ENCODE peak calls at places on chromosomes 13 and 19, in nine cellular contexts. K is cardiac muscle cell, Y is uterus, G is psoas muscle, U is ovary, X is neuronal stem cell, A is mammary epithelial cell, M is A549, O is colonic mucosa. V is an unnamed sample.

GRCh38 chr13:31038834-31039552 is 106.5 kb downstream of the TEX26 start:
- DNase-seq in G (no peak), A (peak; percentile 70), X (no peak), Y (no peak), M (no peak), U (no peak), O (no peak), K (peak; percentile 54), V (no peak)

GRCh38 chr13:76894401-76895110 is 8.4 kb upstream of the KCTD12 start:
- DNase-seq in O (no peak), U (no peak), G (no peak), X (no peak), K (no peak), Y (no peak), A (peak; percentile 75), M (no peak), V (no peak)

GRCh38 chr13:47598340-47598911 is 402.6 kb downstream of the SUCLA2 start:
- DNase-seq in Y (no peak), M (no peak), K (peak; percentile 22), G (no peak), U (no peak), O (no peak), X (no peak), A (no peak), V (no peak)

GRCh38 chr19:6412111-6412999 is 12.3 kb downstream of the KHSRP start:
- DNase-seq in X (no peak), M (peak; percentile 31), U (peak; percentile 55), G (no peak), A (no peak), O (peak; percentile 73), Y (no peak), K (peak; percentile 27), V (no peak)

GRCh38 chr19:29525901-29526729 is at the start of gene VSTM2B:
- DNase-seq in K (no peak), U (no peak), A (no peak), X (peak; percentile 23), O (no peak), Y (no peak), G (no peak), M (no peak), V (no peak)

GRCh38 chr13:21079761-21080730 is 18.7 kb upstream of the LATS2 start:
- DNase-seq in O (no peak), U (no peak), Y (no peak), A (peak; percentile 64), M (no peak), G (no peak), K (peak; percentile 84), X (no peak), V (no peak)

GRCh38 chr13:110886475-110887241 is 28.2 kb downstream of the ANKRD10 start:
- DNase-seq in X (no peak), A (no peak), M (no peak), U (no peak), Y (no peak), G (no peak), O (no peak), K (no peak), V (no peak)

GRCh38 chr19:42350417-42350816 is 25.0 kb downstream of the MEGF8 start:
- DNase-seq in K (no peak), M (no peak), Y (no peak), G (no peak), O (no peak), X (no peak), A (no peak), U (no peak), V (no peak)

GRCh38 chr19:3114811-3115210 is 20.6 kb downstream of the GNA11 start:
- DNase-seq in A (no peak), X (no peak), O (no peak), K (no peak), G (no peak), U (no peak), M (no peak), Y (no peak), V (no peak)

GRCh38 chr13:23506071-23506820 is 64.0 kb upstream of the TNFRSF19 start:
- DNase-seq in A (no peak), G (no peak), M (no peak), K (peak; percentile 12), X (no peak), Y (no peak), O (no peak), U (no peak), V (no peak)

GRCh38 chr19:18397242-18398202 is at the start of gene LRRC25:
- DNase-seq in Y (no peak), X (peak; percentile 57), G (no peak), O (no peak), K (no peak), M (no peak), U (peak; percentile 57), A (no peak), V (peak; percentile 38)

GRCh38 chr19:5718032-5718578 is 1.8 kb downstream of the LONP1 start:
- DNase-seq in U (no peak), M (no peak), X (no peak), A (peak; percentile 38), K (peak; percentile 30), Y (no peak), G (no peak), O (no peak), V (no peak)

DNA sequence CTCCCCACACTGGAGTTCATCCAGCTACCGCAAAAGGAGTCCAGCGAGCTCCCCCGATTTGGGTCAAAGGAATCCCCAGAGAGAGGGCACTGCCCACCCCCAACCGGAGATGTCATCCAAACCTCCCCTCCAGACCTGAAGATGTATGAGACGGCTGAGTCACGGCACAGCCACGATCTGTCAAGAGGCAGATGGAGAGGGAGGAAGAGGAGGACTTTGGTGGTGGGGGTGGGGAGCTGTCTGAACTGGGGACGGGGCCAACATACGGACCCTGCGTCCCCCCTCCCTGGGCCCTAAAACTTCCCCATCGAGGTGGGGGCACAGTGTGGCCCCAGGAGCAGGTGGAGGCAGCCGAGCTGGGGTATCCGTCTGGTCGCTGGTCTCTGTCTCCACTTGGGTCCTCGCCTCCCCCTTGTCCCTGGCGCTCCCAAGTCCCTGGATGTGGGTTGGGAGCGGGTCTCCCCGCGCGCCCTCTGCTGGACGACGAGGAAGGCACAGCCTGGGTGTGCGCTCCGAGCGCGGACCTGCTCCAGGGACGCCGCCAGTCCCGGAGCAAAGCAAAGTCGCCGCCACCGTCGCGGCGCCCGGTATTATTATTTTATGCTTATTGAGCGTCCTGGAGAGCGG is 3.8 kb downstream of the PDE4A start:
- DNase-seq in K (peak; percentile 77), U (peak; percentile 82), A (peak; percentile 64), G (peak; percentile 83), O (peak; percentile 88), X (peak; percentile 84), M (peak; percentile 82), Y (peak; percentile 78), V (peak; percentile 75)
- H3K9me3 ChIP-seq in K (no peaks in the 10 kb centered on the region), U (no peaks in the 10 kb centered on the region), A (no peaks in the 10 kb centered on the region), G (no peaks in the 10 kb centered on the region), O (no peaks in the 10 kb centered on the region), X (no peaks in the 10 kb centered on the region), M (no peaks in the 10 kb centered on the region), Y (no peaks in the 10 kb centered on the region), V (no peaks in the 10 kb centered on the region)

DNA sequence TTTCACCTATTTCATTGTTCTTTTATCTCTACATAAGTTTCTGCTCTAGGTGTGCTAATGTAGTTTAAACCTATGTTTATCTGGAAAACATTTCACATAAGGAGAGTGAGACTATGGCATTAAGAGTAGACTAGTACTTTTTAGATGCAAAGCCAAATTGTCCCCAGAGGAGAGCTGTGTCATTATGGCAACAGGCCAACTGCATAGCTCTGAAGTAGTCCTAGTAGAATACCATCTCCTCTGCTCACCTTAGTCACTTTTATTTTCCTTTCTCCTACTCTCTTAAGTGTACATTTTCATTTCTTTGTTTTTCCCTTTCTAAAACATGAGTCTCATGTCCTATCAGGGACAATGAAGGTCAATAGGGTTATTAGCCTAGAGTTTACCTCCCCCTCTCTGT is 123.1 kb downstream of the ITGBL1 start:
- DNase-seq in M (no peak), U (no peak), Y (no peak), O (no peak), G (no peak), K (no peak), X (no peak), A (peak; percentile 12), V (no peak)
- H3K4me1 ChIP-seq in M (peaks cover 43% of the 10 kb centered on the region), U (no peaks in the 10 kb centered on the region), Y (no peaks in the 10 kb centered on the region), O (no peaks in the 10 kb centered on the region), G (no peaks in the 10 kb centered on the region), K (no peaks in the 10 kb centered on the region), X (peaks cover 4% of the 10 kb centered on the region), A (no peaks in the 10 kb centered on the region), V (no peaks in the 10 kb centered on the region)

DNA sequence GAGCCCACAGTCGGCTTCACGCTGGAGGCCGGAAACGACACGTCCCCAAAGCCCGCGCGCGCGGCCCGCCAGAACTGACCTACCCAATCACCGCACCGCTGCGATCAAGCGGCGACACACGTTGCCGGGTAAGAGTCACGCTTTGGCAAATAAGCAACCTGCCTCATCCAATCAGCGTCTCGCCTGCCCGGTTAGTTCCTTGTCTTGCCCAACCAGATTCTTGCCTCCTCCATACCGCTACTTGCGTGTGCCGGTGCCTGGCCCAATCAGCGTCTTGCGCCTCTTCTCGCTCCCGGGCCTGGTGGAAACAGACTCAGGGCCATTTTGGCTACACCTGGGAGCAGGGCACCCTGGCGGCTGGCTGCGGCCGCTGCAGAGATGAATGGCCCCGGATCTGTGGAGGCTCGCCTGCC is 11.6 kb upstream of the ZNF544 start:
- DNase-seq in Y (no peak), A (no peak), K (no peak), X (no peak), M (no peak), G (no peak), U (no peak), O (no peak), V (no peak)
- H3K9me3 ChIP-seq in Y (peaks cover 80% of the 10 kb centered on the region), A (peaks cover 61% of the 10 kb centered on the region), K (peaks cover 4% of the 10 kb centered on the region), X (peaks cover 37% of the 10 kb centered on the region), M (peaks cover 90% of the 10 kb centered on the region), G (peaks cover 73% of the 10 kb centered on the region), U (peaks cover 17% of the 10 kb centered on the region), O (peaks cover 13% of the 10 kb centered on the region), V (peaks cover 88% of the 10 kb centered on the region)

DNA sequence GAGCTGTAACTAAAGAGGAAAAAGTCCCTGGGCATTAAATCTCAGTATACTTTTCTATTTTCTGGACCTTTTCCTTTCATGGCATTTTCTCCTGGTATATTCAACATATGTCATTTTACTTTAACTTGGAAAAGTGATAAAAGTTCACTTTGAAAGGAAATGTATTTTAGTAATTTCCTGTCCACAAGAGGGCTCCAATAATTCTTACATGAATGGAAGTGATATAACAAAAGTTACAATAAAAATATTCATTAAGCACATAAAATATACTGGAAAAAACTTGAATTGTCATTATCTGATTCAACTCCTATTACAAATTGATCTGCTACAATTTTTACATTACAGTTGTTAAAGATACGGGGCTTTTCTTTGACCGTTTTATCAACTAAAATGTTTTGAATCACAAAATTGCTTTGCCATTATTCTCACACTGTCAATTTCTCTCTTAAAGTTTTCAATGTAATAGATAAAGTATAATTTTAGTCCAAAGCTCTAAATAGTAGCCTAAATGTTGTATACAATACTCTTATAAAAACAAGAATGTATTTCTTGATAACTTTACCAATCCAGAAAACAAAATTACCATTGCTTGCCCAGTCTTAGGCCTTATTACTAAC is 4.9 kb downstream of the UBL3 start:
- DNase-seq in K (peak; percentile 40), X (no peak), G (no peak), A (no peak), U (no peak), M (peak; percentile 21), Y (no peak), O (no peak), V (no peak)
- H3K4me1 ChIP-seq in K (peaks cover 24% of the 10 kb centered on the region), X (peaks cover 9% of the 10 kb centered on the region), G (peaks cover 31% of the 10 kb centered on the region), A (peaks cover 11% of the 10 kb centered on the region), U (no peaks in the 10 kb centered on the region), M (peaks cover 60% of the 10 kb centered on the region), Y (no peaks in the 10 kb centered on the region), O (peaks cover 5% of the 10 kb centered on the region), V (peaks cover 34% of the 10 kb centered on the region)

DNA sequence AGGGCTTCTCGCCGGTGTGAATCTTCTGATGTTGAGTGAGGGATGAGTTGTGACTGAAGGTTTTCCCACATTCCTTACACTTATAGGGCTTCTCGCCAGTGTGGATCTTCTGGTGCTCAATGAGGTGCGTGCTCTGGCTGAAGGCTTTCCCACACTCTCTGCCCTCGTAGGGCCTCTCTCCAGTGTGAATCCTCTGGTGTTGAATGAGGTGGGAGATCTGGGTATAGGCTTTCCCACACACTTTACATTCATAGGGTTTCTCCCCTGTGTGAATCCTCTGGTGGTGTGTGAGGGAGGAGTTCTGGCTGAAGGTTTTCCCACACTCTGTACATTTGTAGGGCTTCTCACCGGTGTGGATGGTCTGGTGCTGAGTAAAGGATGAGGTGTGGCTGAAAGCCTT is 33.2 kb downstream of the ZNF473 start:
- DNase-seq in A (no peak), U (no peak), O (no peak), G (no peak), M (no peak), X (no peak), Y (no peak), K (no peak), V (no peak)
- H3K9me3 ChIP-seq in A (peaks cover 22% of the 10 kb centered on the region), U (no peaks in the 10 kb centered on the region), O (peaks cover 4% of the 10 kb centered on the region), G (peaks cover 44% of the 10 kb centered on the region), M (peaks cover 86% of the 10 kb centered on the region), X (peaks cover 26% of the 10 kb centered on the region), Y (peaks cover 8% of the 10 kb centered on the region), K (no peaks in the 10 kb centered on the region), V (peaks cover 42% of the 10 kb centered on the region)